ENCODE peak calls at places on chromosome 2, in seven cellular contexts. I is MM.1S, X is pancreas, M is prostate gland, B is fibroblast of mammary gland, Q is lower leg skin, W is adrenal gland. V is an unnamed sample.

GRCh38 chr2:100013892-100014677 is 128.3 kb downstream of the AFF3 start:
- DNase-seq in I (no peak), X (peak; percentile 62), M (no peak), B (peak; percentile 92), Q (no peak), W (peak; percentile 87), V (peak; percentile 82)

GRCh38 chr2:37215255-37215654 is 16.1 kb downstream of the CEBPZ start:
- DNase-seq in I (no peak), X (no peak), M (no peak), B (peak; percentile 8), Q (no peak), W (no peak), V (no peak)

GRCh38 chr2:53600835-53601234 is 166.8 kb upstream of the CHAC2 start:
- DNase-seq in I (no peak), X (no peak), M (no peak), B (peak; percentile 13), Q (no peak), W (no peak), V (no peak)

GRCh38 chr2:109222825-109223471 is 93.9 kb downstream of the SH3RF3 start:
- DNase-seq in I (no peak), X (no peak), M (no peak), B (no peak), Q (peak; percentile 76), W (no peak), V (no peak)

GRCh38 chr2:160270571-160271113 is 70.6 kb upstream of the ITGB6 start:
- DNase-seq in I (no peak), X (no peak), M (no peak), B (no peak), Q (no peak), W (peak; percentile 19), V (no peak)

GRCh38 chr2:233281553-233281952 is 26.1 kb upstream of the SAG start:
- DNase-seq in I (no peak), X (no peak), M (no peak), B (no peak), Q (peak; percentile 70), W (no peak), V (no peak)

GRCh38 chr2:71779306-71779855 is 326.0 kb downstream of the DYSF start:
- DNase-seq in I (no peak), X (no peak), M (peak; percentile 1), B (peak; percentile 88), Q (peak; percentile 52), W (no peak), V (no peak)

GRCh38 chr2:199458806-199459285 is 1.1 kb upstream of the SATB2 start:
- DNase-seq in I (no peak), X (no peak), M (no peak), B (no peak), Q (peak; percentile 88), W (no peak), V (no peak)

GRCh38 chr2:62118160-62118559 is 77.8 kb upstream of the B3GNT2 start:
- DNase-seq in I (no peak), X (no peak), M (no peak), B (no peak), Q (no peak), W (no peak), V (no peak)

GRCh38 chr2:6526093-6526824 is 339.4 kb downstream of the CMPK2 start:
- DNase-seq in I (peak; percentile 19), X (peak; percentile 54), M (no peak), B (no peak), Q (no peak), W (no peak), V (no peak)

GRCh38 chr2:85537600-85538506 is 1.1 kb upstream of the MAT2A start:
- DNase-seq in I (peak; percentile 42), X (peak; percentile 61), M (peak; percentile 75), B (peak; percentile 38), Q (peak; percentile 93), W (peak; percentile 74), V (peak; percentile 61)

GRCh38 chr2:9824441-9824840 is 18.8 kb upstream of the TAF1B start:
- DNase-seq in I (no peak), X (no peak), M (no peak), B (no peak), Q (peak; percentile 62), W (no peak), V (no peak)

GRCh38 chr2:12006841-12007240 is 260.4 kb downstream of the LPIN1 start:
- DNase-seq in I (no peak), X (no peak), M (no peak), B (no peak), Q (no peak), W (no peak), V (peak; percentile 38)

GRCh38 chr2:55089716-55090115 is 39.5 kb upstream of the RTN4 start:
- DNase-seq in I (no peak), X (no peak), M (no peak), B (no peak), Q (no peak), W (no peak), V (no peak)

GRCh38 chr2:55425449-55425848 is 5.8 kb upstream of the CCDC88A start:
- DNase-seq in I (no peak), X (no peak), M (no peak), B (peak; percentile 86), Q (no peak), W (no peak), V (peak; percentile 85)

GRCh38 chr2:147588191-147588590 is 256.6 kb upstream of the ACVR2A start:
- DNase-seq in I (no peak), X (no peak), M (no peak), B (peak; percentile 59), Q (no peak), W (no peak), V (no peak)

GRCh38 chr2:207121784-207122183 is 44.0 kb downstream of the KLF7 start:
- DNase-seq in I (no peak), X (no peak), M (no peak), B (peak; percentile 87), Q (no peak), W (peak; percentile 40), V (peak; percentile 93)

GRCh38 chr2:40177366-40177765 is 274.5 kb downstream of the SLC8A1 start:
- DNase-seq in I (no peak), X (no peak), M (no peak), B (no peak), Q (no peak), W (no peak), V (no peak)

GRCh38 chr2:166440313-166440712 is 53.7 kb downstream of the SCN7A start:
- DNase-seq in I (no peak), X (no peak), M (no peak), B (no peak), Q (no peak), W (no peak), V (no peak)

GRCh38 chr2:235868224-235868623 is 300.0 kb downstream of the GBX2 start:
- DNase-seq in I (no peak), X (no peak), M (no peak), B (peak; percentile 22), Q (no peak), W (no peak), V (no peak)

GRCh38 chr2:112923237-112923966 is 12.4 kb downstream of the IL37 start:
- DNase-seq in I (no peak), X (no peak), M (no peak), B (no peak), Q (peak; percentile 23), W (no peak), V (no peak)

GRCh38 chr2:50564781-50565180 is 467.2 kb downstream of the NRXN1 start:
- DNase-seq in I (no peak), X (no peak), M (no peak), B (no peak), Q (no peak), W (no peak), V (no peak)

GRCh38 chr2:191243154-191243553 is 2.0 kb upstream of the MYO1B start:
- DNase-seq in I (no peak), X (no peak), M (no peak), B (no peak), Q (no peak), W (no peak), V (no peak)

GRCh38 chr2:166127217-166128155 is at the start of gene SCN1A:
- DNase-seq in I (peak; percentile 67), X (peak; percentile 15), M (no peak), B (peak; percentile 63), Q (no peak), W (peak; percentile 11), V (peak; percentile 60)

GRCh38 chr2:72893594-72894319 is 6.5 kb downstream of the SPR start:
- DNase-seq in I (peak; percentile 62), X (peak; percentile 51), M (no peak), B (peak; percentile 70), Q (peak; percentile 80), W (peak; percentile 48), V (peak; percentile 85)

GRCh38 chr2:25304339-25304728 is 37.4 kb downstream of the DNMT3A start:
- DNase-seq in I (no peak), X (no peak), M (no peak), B (peak; percentile 66), Q (no peak), W (no peak), V (peak; percentile 77)

GRCh38 chr2:118937817-118938216 is 4.2 kb upstream of the MARCO start:
- DNase-seq in I (no peak), X (no peak), M (no peak), B (no peak), Q (no peak), W (no peak), V (no peak)

GRCh38 chr2:161576421-161576820 is 47.8 kb upstream of the SLC4A10 start:
- DNase-seq in I (no peak), X (no peak), M (no peak), B (peak; percentile 2), Q (no peak), W (no peak), V (no peak)
- TF ChIP-seq CTCF in I (peak; percentile 12), X (no peak), M (no peak), B (peak; percentile 31), Q (no peak), W (no peak), V (peak; percentile 20)

DNA sequence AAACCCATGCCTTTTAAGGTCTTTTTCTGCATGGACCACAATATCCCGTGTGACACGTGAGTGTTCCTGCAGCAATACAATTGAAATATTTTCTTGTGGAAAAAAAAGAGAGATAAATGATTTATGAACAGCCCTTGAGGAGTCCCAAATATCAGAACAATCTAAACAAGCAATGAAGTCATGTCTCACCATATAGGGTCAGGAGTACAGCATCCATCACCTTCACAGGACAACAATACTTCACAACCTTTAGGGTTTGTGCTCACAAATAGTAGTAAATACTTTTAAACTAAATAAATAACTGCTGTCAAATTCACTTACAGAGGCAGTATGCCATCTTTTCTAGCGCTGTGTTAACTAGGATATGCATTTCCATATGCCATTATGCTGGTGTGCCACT is 87.9 kb downstream of the ZEB2 start:
- DNase-seq in I (no peak), X (no peak), M (no peak), B (no peak), Q (no peak), W (no peak), V (peak; percentile 34)
- H3K4me3 ChIP-seq in I (no peak overlapping the region), X (no peak overlapping the region), M (no peak overlapping the region), B (no peak overlapping the region), Q (no peak overlapping the region), W (no peak overlapping the region), V (no peak overlapping the region)

GRCh38 chr2:204730588-204730987 is 185.3 kb downstream of the PARD3B start:
- DNase-seq in I (no peak), X (no peak), M (no peak), B (no peak), Q (no peak), W (no peak), V (no peak)
- TF ChIP-seq CTCF in I (no peak), X (no peak), M (no peak), B (no peak), Q (no peak), W (no peak), V (no peak)

DNA sequence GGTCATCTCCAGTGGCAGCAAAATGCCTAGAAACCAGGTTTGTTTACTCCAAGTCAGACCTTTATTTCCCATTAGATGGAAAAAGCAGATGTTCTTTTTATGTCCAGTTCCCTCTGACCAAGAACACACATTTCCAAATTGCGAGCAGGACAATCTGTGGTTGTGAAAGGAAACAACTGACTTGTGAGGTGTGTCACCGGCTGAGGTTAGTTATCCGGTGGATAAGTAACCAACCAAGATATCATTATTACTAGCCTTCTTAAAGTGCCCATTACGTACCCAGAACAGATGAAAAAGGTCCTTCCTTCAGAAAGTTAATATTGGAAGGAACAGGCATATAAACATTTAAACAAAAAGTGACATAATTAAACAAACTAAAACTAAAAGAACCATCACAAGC is 112.9 kb downstream of the THADA start:
- DNase-seq in I (no peak), X (no peak), M (no peak), B (peak; percentile 94), Q (no peak), W (no peak), V (no peak)
- H3K4me3 ChIP-seq in I (no peak overlapping the region), X (no peak overlapping the region), M (no peak overlapping the region), B (no peak overlapping the region), Q (no peak overlapping the region), W (no peak overlapping the region), V (no peak overlapping the region)